ENCODE peak calls at places on chromosome 14, in six cellular contexts. One of them, this sample, is unnamed.

GRCh38 chr14:56587701-56588100 is 8.1 kb downstream of the TMEM260 start:
- DNase-seq in GM12878: no peak
- DNase-seq in K562: no peak
- DNase-seq in SK-N-SH: no peak
- DNase-seq in H1: no peak
- DNase-seq in HepG2: no peak
- DNase-seq in this sample: no peak

GRCh38 chr14:23559010-23559920 is 3.2 kb downstream of the THTPA start:
- DNase-seq in GM12878: no peak
- DNase-seq in K562: peak
- DNase-seq in SK-N-SH: peak
- DNase-seq in H1: no peak
- DNase-seq in HepG2: peak
- DNase-seq in this sample: no peak

GRCh38 chr14:55938249-55938791 is 179.9 kb upstream of the PELI2 start:
- DNase-seq in GM12878: no peak
- DNase-seq in K562: no peak
- DNase-seq in SK-N-SH: no peak
- DNase-seq in H1: no peak
- DNase-seq in HepG2: no peak
- DNase-seq in this sample: no peak

GRCh38 chr14:35222872-35223471 is 69.2 kb upstream of the PSMA6 start:
- DNase-seq in GM12878: no peak
- DNase-seq in K562: no peak
- DNase-seq in SK-N-SH: no peak
- DNase-seq in H1: no peak
- DNase-seq in HepG2: no peak
- DNase-seq in this sample: peak

GRCh38 chr14:61860294-61860918 is 98.2 kb downstream of the SNAPC1 start:
- DNase-seq in GM12878: peak
- DNase-seq in K562: peak
- DNase-seq in SK-N-SH: peak
- DNase-seq in H1: no peak
- DNase-seq in HepG2: peak
- DNase-seq in this sample: no peak

GRCh38 chr14:78997811-78998210 is 827.6 kb downstream of the NRXN3 start:
- DNase-seq in GM12878: no peak
- DNase-seq in K562: no peak
- DNase-seq in SK-N-SH: peak
- DNase-seq in H1: no peak
- DNase-seq in HepG2: no peak
- DNase-seq in this sample: no peak

GRCh38 chr14:75928587-75929230 is 53.1 kb downstream of the TGFB3 start:
- DNase-seq in GM12878: no peak
- DNase-seq in K562: no peak
- DNase-seq in SK-N-SH: peak
- DNase-seq in H1: no peak
- DNase-seq in HepG2: no peak
- DNase-seq in this sample: no peak

GRCh38 chr14:97946291-97946690 is 1149.1 kb downstream of the VRK1 start:
- DNase-seq in GM12878: no peak
- DNase-seq in K562: no peak
- DNase-seq in SK-N-SH: no peak
- DNase-seq in H1: peak
- DNase-seq in HepG2: no peak
- DNase-seq in this sample: no peak

GRCh38 chr14:51581017-51581881 is 70.5 kb upstream of the FRMD6 start:
- DNase-seq in GM12878: no peak
- DNase-seq in K562: no peak
- DNase-seq in SK-N-SH: no peak
- DNase-seq in H1: no peak
- DNase-seq in HepG2: no peak
- DNase-seq in this sample: no peak

GRCh38 chr14:64731141-64731581 is 26.9 kb downstream of the PLEKHG3 start:
- DNase-seq in GM12878: no peak
- DNase-seq in K562: no peak
- DNase-seq in SK-N-SH: no peak
- DNase-seq in H1: no peak
- DNase-seq in HepG2: no peak
- DNase-seq in this sample: no peak
- H3K27ac ChIP-seq in GM12878: no peak
- H3K27ac ChIP-seq in K562: no peak
- H3K27ac ChIP-seq in SK-N-SH: no peak
- H3K27ac ChIP-seq in H1: no peak
- H3K27ac ChIP-seq in HepG2: no peak
- H3K27ac ChIP-seq in this sample: no peak

DNA sequence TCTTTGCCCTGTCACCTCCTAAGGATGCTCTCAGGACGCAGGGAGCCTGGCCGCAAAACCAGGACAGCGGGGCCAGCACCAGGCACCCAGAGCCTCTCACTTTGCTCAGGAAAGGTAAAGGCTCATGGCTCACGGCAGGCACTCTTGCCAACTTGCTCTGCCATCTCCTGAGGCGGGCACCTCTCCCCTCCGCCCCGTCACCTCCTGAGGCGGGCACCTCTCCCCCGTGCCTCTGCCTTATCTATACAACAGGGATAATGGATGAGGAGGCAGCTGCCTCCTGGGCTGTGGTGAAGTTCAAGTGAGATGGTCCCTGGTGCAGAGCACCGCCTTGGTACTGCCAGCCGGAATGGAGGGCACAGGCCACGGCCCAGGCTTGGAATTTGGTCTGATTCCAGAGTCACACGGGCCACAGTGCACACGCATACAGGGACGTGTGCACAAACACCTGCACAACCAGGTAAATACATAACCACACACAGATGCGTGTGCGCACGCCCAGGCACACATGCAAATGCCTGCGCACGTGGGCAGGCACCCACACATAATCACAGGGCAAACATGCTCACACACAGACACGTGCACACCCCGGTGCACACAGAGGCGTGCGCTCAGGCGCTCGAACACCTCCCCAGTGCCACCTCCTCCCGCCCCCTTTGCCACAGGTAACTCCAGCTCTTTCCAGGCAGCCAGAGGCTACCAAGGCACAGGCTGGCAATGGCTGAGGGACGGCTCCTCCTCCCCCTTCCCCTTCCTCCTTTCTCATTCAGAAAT is 11.6 kb downstream of the DEGS2 start:
- DNase-seq in GM12878: no peak
- DNase-seq in K562: no peak
- DNase-seq in SK-N-SH: no peak
- DNase-seq in H1: no peak
- DNase-seq in HepG2: no peak
- DNase-seq in this sample: no peak
- TF ChIP-seq GABPA in GM12878: no peak
- TF ChIP-seq GABPA in K562: no peak
- TF ChIP-seq GABPA in SK-N-SH: no peak
- TF ChIP-seq GABPA in H1: no peak
- TF ChIP-seq GABPA in HepG2: no peak
- TF ChIP-seq GABPA in this sample: no peak

GRCh38 chr14:70317969-70318634 is 41.4 kb downstream of the COX16 start:
- DNase-seq in GM12878: peak
- DNase-seq in K562: peak
- DNase-seq in SK-N-SH: peak
- DNase-seq in H1: peak
- DNase-seq in HepG2: peak
- DNase-seq in this sample: no peak
- TF ChIP-seq POLR2AphosphoS5 in GM12878: no peak
- TF ChIP-seq POLR2AphosphoS5 in K562: no peak
- TF ChIP-seq POLR2AphosphoS5 in SK-N-SH: no peak
- TF ChIP-seq POLR2AphosphoS5 in H1: no peak
- TF ChIP-seq POLR2AphosphoS5 in HepG2: no peak
- TF ChIP-seq POLR2AphosphoS5 in this sample: no peak

GRCh38 chr14:36857842-36858445 is 196.3 kb downstream of the PAX9 start:
- DNase-seq in GM12878: no peak
- DNase-seq in K562: no peak
- DNase-seq in SK-N-SH: no peak
- DNase-seq in H1: no peak
- DNase-seq in HepG2: no peak
- DNase-seq in this sample: no peak

GRCh38 chr14:36848213-36848612 is 186.6 kb downstream of the PAX9 start:
- DNase-seq in GM12878: no peak
- DNase-seq in K562: no peak
- DNase-seq in SK-N-SH: no peak
- DNase-seq in H1: no peak
- DNase-seq in HepG2: no peak
- DNase-seq in this sample: no peak

GRCh38 chr14:36857136-36857535 is 195.5 kb downstream of the PAX9 start:
- DNase-seq in GM12878: no peak
- DNase-seq in K562: no peak
- DNase-seq in SK-N-SH: no peak
- DNase-seq in H1: peak
- DNase-seq in HepG2: no peak
- DNase-seq in this sample: no peak

GRCh38 chr14:36856095-36856878 is 194.6 kb downstream of the PAX9 start:
- DNase-seq in GM12878: no peak
- DNase-seq in K562: no peak
- DNase-seq in SK-N-SH: no peak
- DNase-seq in H1: no peak
- DNase-seq in HepG2: peak
- DNase-seq in this sample: no peak

DNA sequence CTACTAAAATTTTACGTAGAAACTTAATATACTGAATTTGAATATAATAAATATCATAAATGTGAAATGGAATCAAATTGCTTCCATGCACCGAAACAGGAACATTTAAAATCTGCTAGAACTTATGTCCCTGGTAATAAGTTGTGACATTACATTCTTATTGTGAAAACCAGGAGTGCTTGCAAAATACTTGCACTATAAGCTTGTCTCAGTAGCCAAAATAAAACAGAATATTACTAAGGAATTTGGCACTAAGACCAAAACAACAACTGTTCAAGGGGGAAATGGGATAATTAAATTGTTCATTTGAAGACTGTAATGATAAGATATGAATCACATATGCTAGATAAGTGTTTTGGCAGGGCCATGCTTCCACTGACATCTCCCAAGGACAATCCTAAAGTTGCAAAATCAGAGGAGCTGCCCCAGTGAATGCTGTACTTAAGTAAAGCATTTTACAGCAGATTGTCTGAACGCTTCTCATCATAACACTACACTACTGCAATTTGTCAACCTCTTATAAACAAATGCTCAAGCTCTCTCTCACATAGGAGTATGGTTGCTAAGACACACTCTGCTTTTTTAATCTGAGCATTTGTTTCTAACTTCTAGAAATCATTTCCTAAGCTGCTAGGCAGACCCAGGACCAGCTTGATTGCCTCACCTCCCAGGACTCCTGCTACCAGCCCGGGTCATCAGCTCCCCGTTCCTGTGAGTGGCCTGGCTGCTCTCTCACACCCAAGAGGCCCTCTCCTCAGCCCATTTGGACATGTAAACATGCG is 191.4 kb downstream of the PAX9 start:
- DNase-seq in GM12878: no peak
- DNase-seq in K562: no peak
- DNase-seq in SK-N-SH: no peak
- DNase-seq in H1: no peak
- DNase-seq in HepG2: no peak
- DNase-seq in this sample: no peak
- H3K27ac ChIP-seq in GM12878: no peak
- H3K27ac ChIP-seq in K562: no peak
- H3K27ac ChIP-seq in SK-N-SH: no peak
- H3K27ac ChIP-seq in H1: no peak
- H3K27ac ChIP-seq in HepG2: no peak
- H3K27ac ChIP-seq in this sample: no peak

GRCh38 chr14:103104654-103105511 is 10.4 kb downstream of the EXOC3L4 start:
- DNase-seq in GM12878: no peak
- DNase-seq in K562: peak
- DNase-seq in SK-N-SH: peak
- DNase-seq in H1: no peak
- DNase-seq in HepG2: no peak
- DNase-seq in this sample: peak
- TF ChIP-seq GABPA in GM12878: no peak
- TF ChIP-seq GABPA in K562: no peak
- TF ChIP-seq GABPA in SK-N-SH: no peak
- TF ChIP-seq GABPA in H1: no peak
- TF ChIP-seq GABPA in HepG2: no peak
- TF ChIP-seq GABPA in this sample: no peak

This sample was measured in HL-60.